ENCODE peak calls at places on chromosome 10, in seven cellular contexts. One of them, this sample, is unnamed.

GRCh38 chr10:52954407-52954806 is 181.8 kb upstream of the MBL2 start:
- DNase-seq in epithelial cell of esophagus: peak
- DNase-seq in non-pigmented ciliary epithelial cell: no peak
- DNase-seq in GM06990: no peak
- DNase-seq in T-cell: no peak
- DNase-seq in WTC11: no peak
- DNase-seq in A172: peak
- DNase-seq in this sample: no peak

GRCh38 chr10:128851726-128852125 is 615.3 kb upstream of the MGMT start:
- DNase-seq in epithelial cell of esophagus: no peak
- DNase-seq in non-pigmented ciliary epithelial cell: no peak
- DNase-seq in GM06990: no peak
- DNase-seq in T-cell: no peak
- DNase-seq in WTC11: no peak
- DNase-seq in A172: no peak
- DNase-seq in this sample: no peak

GRCh38 chr10:59222788-59223187 is 46.3 kb downstream of the PHYHIPL start:
- DNase-seq in epithelial cell of esophagus: no peak
- DNase-seq in non-pigmented ciliary epithelial cell: no peak
- DNase-seq in GM06990: no peak
- DNase-seq in T-cell: no peak
- DNase-seq in WTC11: no peak
- DNase-seq in A172: no peak
- DNase-seq in this sample: no peak

GRCh38 chr10:3898821-3899220 is 113.8 kb upstream of the KLF6 start:
- DNase-seq in epithelial cell of esophagus: peak
- DNase-seq in non-pigmented ciliary epithelial cell: no peak
- DNase-seq in GM06990: no peak
- DNase-seq in T-cell: no peak
- DNase-seq in WTC11: no peak
- DNase-seq in A172: no peak
- DNase-seq in this sample: no peak

GRCh38 chr10:114648368-114648767 is 9.7 kb downstream of the ABLIM1 start:
- DNase-seq in epithelial cell of esophagus: peak
- DNase-seq in non-pigmented ciliary epithelial cell: no peak
- DNase-seq in GM06990: no peak
- DNase-seq in T-cell: no peak
- DNase-seq in WTC11: no peak
- DNase-seq in A172: peak
- DNase-seq in this sample: no peak

GRCh38 chr10:13390604-13391522 is 42.8 kb upstream of the SEPHS1 start:
- DNase-seq in epithelial cell of esophagus: no peak
- DNase-seq in non-pigmented ciliary epithelial cell: no peak
- DNase-seq in GM06990: peak
- DNase-seq in T-cell: no peak
- DNase-seq in WTC11: no peak
- DNase-seq in A172: no peak
- DNase-seq in this sample: no peak

GRCh38 chr10:76697923-76698322 is 939.7 kb downstream of the KCNMA1 start:
- DNase-seq in epithelial cell of esophagus: no peak
- DNase-seq in non-pigmented ciliary epithelial cell: no peak
- DNase-seq in GM06990: no peak
- DNase-seq in T-cell: no peak
- DNase-seq in WTC11: no peak
- DNase-seq in A172: no peak
- DNase-seq in this sample: no peak

GRCh38 chr10:43352951-43353350 is 18.5 kb upstream of the FXYD4 start:
- DNase-seq in epithelial cell of esophagus: no peak
- DNase-seq in non-pigmented ciliary epithelial cell: no peak
- DNase-seq in GM06990: no peak
- DNase-seq in T-cell: no peak
- DNase-seq in WTC11: no peak
- DNase-seq in A172: no peak
- DNase-seq in this sample: no peak

GRCh38 chr10:97433430-97434001 is 7.5 kb downstream of the PGAM1 start:
- DNase-seq in epithelial cell of esophagus: no peak
- DNase-seq in non-pigmented ciliary epithelial cell: no peak
- DNase-seq in GM06990: no peak
- DNase-seq in T-cell: no peak
- DNase-seq in WTC11: no peak
- DNase-seq in A172: no peak
- DNase-seq in this sample: no peak

GRCh38 chr10:69413221-69413865 is 3.4 kb downstream of the TACR2 start:
- DNase-seq in epithelial cell of esophagus: peak
- DNase-seq in non-pigmented ciliary epithelial cell: peak
- DNase-seq in GM06990: no peak
- DNase-seq in T-cell: no peak
- DNase-seq in WTC11: peak
- DNase-seq in A172: peak
- DNase-seq in this sample: no peak

GRCh38 chr10:110358869-110359629 is 54.3 kb upstream of the SMNDC1 start:
- DNase-seq in epithelial cell of esophagus: peak
- DNase-seq in non-pigmented ciliary epithelial cell: no peak
- DNase-seq in GM06990: no peak
- DNase-seq in T-cell: no peak
- DNase-seq in WTC11: peak
- DNase-seq in A172: peak
- DNase-seq in this sample: no peak

GRCh38 chr10:28530751-28531150 is 2.2 kb upstream of the WAC start:
- DNase-seq in epithelial cell of esophagus: no peak
- DNase-seq in non-pigmented ciliary epithelial cell: no peak
- DNase-seq in GM06990: no peak
- DNase-seq in T-cell: no peak
- DNase-seq in WTC11: no peak
- DNase-seq in A172: no peak
- DNase-seq in this sample: no peak

GRCh38 chr10:104580774-104581675 is 60.1 kb upstream of the SORCS3 start:
- DNase-seq in epithelial cell of esophagus: peak
- DNase-seq in non-pigmented ciliary epithelial cell: peak
- DNase-seq in GM06990: no peak
- DNase-seq in T-cell: peak
- DNase-seq in WTC11: peak
- DNase-seq in A172: peak
- DNase-seq in this sample: peak

GRCh38 chr10:44947356-44948152 is 12.0 kb upstream of the RASSF4 start:
- DNase-seq in epithelial cell of esophagus: peak
- DNase-seq in non-pigmented ciliary epithelial cell: no peak
- DNase-seq in GM06990: no peak
- DNase-seq in T-cell: no peak
- DNase-seq in WTC11: no peak
- DNase-seq in A172: no peak
- DNase-seq in this sample: no peak

GRCh38 chr10:15815242-15815885 is 44.9 kb downstream of the MINDY3 start:
- DNase-seq in epithelial cell of esophagus: no peak
- DNase-seq in non-pigmented ciliary epithelial cell: no peak
- DNase-seq in GM06990: no peak
- DNase-seq in T-cell: no peak
- DNase-seq in WTC11: no peak
- DNase-seq in A172: no peak
- DNase-seq in this sample: no peak

GRCh38 chr10:122186822-122187810 is 84.0 kb upstream of the BTBD16 start:
- DNase-seq in epithelial cell of esophagus: no peak
- DNase-seq in non-pigmented ciliary epithelial cell: no peak
- DNase-seq in GM06990: no peak
- DNase-seq in T-cell: no peak
- DNase-seq in WTC11: no peak
- DNase-seq in A172: no peak
- DNase-seq in this sample: no peak

GRCh38 chr10:7407368-7408002 is 3.3 kb downstream of the SFMBT2 start:
- DNase-seq in epithelial cell of esophagus: no peak
- DNase-seq in non-pigmented ciliary epithelial cell: no peak
- DNase-seq in GM06990: peak
- DNase-seq in T-cell: no peak
- DNase-seq in WTC11: peak
- DNase-seq in A172: no peak
- DNase-seq in this sample: no peak

GRCh38 chr10:109889867-109890266 is 33.4 kb downstream of the XPNPEP1 start:
- DNase-seq in epithelial cell of esophagus: peak
- DNase-seq in non-pigmented ciliary epithelial cell: peak
- DNase-seq in GM06990: no peak
- DNase-seq in T-cell: no peak
- DNase-seq in WTC11: no peak
- DNase-seq in A172: peak
- DNase-seq in this sample: no peak

GRCh38 chr10:133277993-133278576 is 1.4 kb upstream of the ADAM8 start:
- DNase-seq in epithelial cell of esophagus: no peak
- DNase-seq in non-pigmented ciliary epithelial cell: no peak
- DNase-seq in GM06990: no peak
- DNase-seq in T-cell: no peak
- DNase-seq in WTC11: no peak
- DNase-seq in A172: no peak
- DNase-seq in this sample: no peak